ENCODE peak calls at places on chromosomes 3 and 15, in six cellular contexts. X, A, I, W, P and R are unnamed samples.
A peak's percentile ranks its signal among the peaks of the same experiment; 100 is the strongest.

GRCh38 chr3:134772591-134772990 is 22.5 kb upstream of the EPHB1 start:
- DNase-seq in X (no peak), A (no peak), I (no peak), W (no peak), P (peak; percentile 36), R (no peak)

GRCh38 chr3:101809178-101810022 is 30.4 kb downstream of the NXPE3 start:
- DNase-seq in X (peak; percentile 32), A (peak; percentile 15), I (no peak), W (peak; percentile 67), P (no peak), R (no peak)

GRCh38 chr15:78419331-78419730 is 18.7 kb upstream of the IREB2 start:
- DNase-seq in X (no peak), A (no peak), I (no peak), W (no peak), P (no peak), R (no peak)

GRCh38 chr3:107957506-107957905 is 133.3 kb downstream of the CD47 start:
- DNase-seq in X (no peak), A (no peak), I (no peak), W (no peak), P (no peak), R (no peak)

GRCh38 chr3:152350139-152350538 is 81.4 kb downstream of the MBNL1 start:
- DNase-seq in X (no peak), A (no peak), I (no peak), W (no peak), P (no peak), R (no peak)

GRCh38 chr3:129025108-129025507 is 24.0 kb downstream of the EFCC1 start:
- DNase-seq in X (no peak), A (no peak), I (no peak), W (no peak), P (peak; percentile 39), R (no peak)

GRCh38 chr3:50605901-50606326 is 5.7 kb downstream of the CISH start:
- DNase-seq in X (no peak), A (no peak), I (no peak), W (no peak), P (no peak), R (no peak)

GRCh38 chr3:186783070-186783730 is at the start of gene EIF4A2:
- DNase-seq in X (peak; percentile 92), A (peak; percentile 90), I (peak; percentile 91), W (peak; percentile 95), P (peak; percentile 94), R (peak; percentile 25)

GRCh38 chr3:121988146-121988545 is 33.9 kb downstream of the ILDR1 start:
- DNase-seq in X (no peak), A (no peak), I (no peak), W (no peak), P (no peak), R (no peak)

GRCh38 chr3:66479532-66479947 is 21.3 kb downstream of the LRIG1 start:
- DNase-seq in X (no peak), A (no peak), I (no peak), W (no peak), P (no peak), R (no peak)

GRCh38 chr3:57796261-57796660 is 40.2 kb downstream of the SLMAP start:
- DNase-seq in X (no peak), A (no peak), I (no peak), W (no peak), P (no peak), R (no peak)

GRCh38 chr3:120645083-120645800 is 36.8 kb downstream of the HGD start:
- DNase-seq in X (no peak), A (no peak), I (no peak), W (no peak), P (no peak), R (no peak)

GRCh38 chr15:62749445-62749844 is 293.1 kb upstream of the TPM1 start:
- DNase-seq in X (no peak), A (no peak), I (no peak), W (no peak), P (no peak), R (no peak)

GRCh38 chr3:15214758-15215157 is 8.7 kb downstream of the CAPN7 start:
- DNase-seq in X (no peak), A (no peak), I (no peak), W (no peak), P (no peak), R (no peak)

GRCh38 chr3:43629741-43630140 is 7.9 kb upstream of the ANO10 start:
- DNase-seq in X (no peak), A (no peak), I (no peak), W (no peak), P (no peak), R (no peak)

GRCh38 chr3:188904670-188905069 is 267.1 kb upstream of the TPRG1 start:
- DNase-seq in X (no peak), A (no peak), I (no peak), W (peak; percentile 20), P (no peak), R (no peak)

GRCh38 chr15:57547243-57547755 is 44.4 kb upstream of the MYZAP start:
- DNase-seq in X (no peak), A (no peak), I (no peak), W (no peak), P (peak; percentile 90), R (no peak)

GRCh38 chr3:170496026-170496867 is 77.6 kb downstream of the CLDN11 start:
- DNase-seq in X (no peak), A (no peak), I (no peak), W (no peak), P (peak; percentile 82), R (no peak)

GRCh38 chr3:193637831-193638230 is 44.8 kb downstream of the OPA1 start:
- DNase-seq in X (no peak), A (no peak), I (no peak), W (no peak), P (no peak), R (no peak)

GRCh38 chr3:94249491-94250079 is 186.7 kb downstream of the NSUN3 start:
- DNase-seq in X (peak; percentile 53), A (peak; percentile 20), I (peak; percentile 66), W (peak; percentile 80), P (peak; percentile 94), R (peak; percentile 32)

GRCh38 chr15:90561344-90562244 is 31.9 kb downstream of the CRTC3 start:
- DNase-seq in X (no peak), A (no peak), I (no peak), W (peak; percentile 32), P (no peak), R (no peak)

GRCh38 chr3:106957021-106957420 is 420.2 kb upstream of the CCDC54 start:
- DNase-seq in X (no peak), A (no peak), I (no peak), W (no peak), P (no peak), R (no peak)

GRCh38 chr15:39125904-39126303 is 455.0 kb upstream of the THBS1 start:
- DNase-seq in X (no peak), A (peak; percentile 2), I (no peak), W (peak; percentile 42), P (peak; percentile 76), R (no peak)

GRCh38 chr3:27943106-27943505 is 221.0 kb upstream of the EOMES start:
- DNase-seq in X (no peak), A (no peak), I (no peak), W (peak; percentile 35), P (peak; percentile 83), R (no peak)

GRCh38 chr15:44801368-44801767 is 65.0 kb downstream of the TRIM69 start:
- DNase-seq in X (no peak), A (no peak), I (no peak), W (no peak), P (no peak), R (no peak)

GRCh38 chr3:20049275-20049674 is 9.0 kb downstream of the KAT2B start:
- DNase-seq in X (no peak), A (no peak), I (no peak), W (no peak), P (no peak), R (no peak)

GRCh38 chr3:113165841-113166240 is 45.5 kb upstream of the BOC start:
- DNase-seq in X (no peak), A (no peak), I (no peak), W (no peak), P (no peak), R (no peak)

GRCh38 chr3:50542177-50543034 is 25.1 kb downstream of the C3orf18 start:
- DNase-seq in X (no peak), A (peak; percentile 37), I (peak; percentile 82), W (peak; percentile 84), P (peak; percentile 93), R (peak; percentile 32)

GRCh38 chr3:150958694-150959093 is 13.8 kb downstream of the CLRN1 start:
- DNase-seq in X (no peak), A (no peak), I (no peak), W (no peak), P (no peak), R (no peak)

GRCh38 chr3:192888121-192888520 is 29.5 kb downstream of the MB21D2 start:
- DNase-seq in X (no peak), A (no peak), I (no peak), W (peak; percentile 47), P (no peak), R (no peak)

GRCh38 chr3:113623324-113623723 is 73.1 kb downstream of the USF3 start:
- DNase-seq in X (no peak), A (no peak), I (no peak), W (peak; percentile 19), P (peak; percentile 76), R (no peak)

GRCh38 chr3:72550582-72551262 is 297.5 kb downstream of the SHQ1 start:
- DNase-seq in X (no peak), A (no peak), I (no peak), W (no peak), P (no peak), R (no peak)

GRCh38 chr3:65713016-65713415 is 325.7 kb downstream of the MAGI1 start:
- DNase-seq in X (no peak), A (no peak), I (no peak), W (peak; percentile 66), P (peak; percentile 57), R (no peak)